ENCODE peak calls at places on chromosomes 12 and 14, in six cellular contexts. R, X, S, E, Y and D are unnamed samples.

GRCh38 chr12:17216156-17216555 is 610.2 kb upstream of the LMO3 start:
- DNase-seq in R (no peak), X (no peak), S (no peak), E (no peak), Y (no peak), D (no peak)

GRCh38 chr14:59629384-59630158 is 53.0 kb upstream of the CCDC175 start:
- DNase-seq in R (no peak), X (no peak), S (no peak), E (no peak), Y (no peak), D (no peak)

GRCh38 chr14:49220492-49220891 is 365.7 kb downstream of the RPS29 start:
- DNase-seq in R (no peak), X (no peak), S (no peak), E (no peak), Y (no peak), D (no peak)

GRCh38 chr12:96211989-96212388 is 17.8 kb downstream of the ELK3 start:
- DNase-seq in R (no peak), X (no peak), S (no peak), E (no peak), Y (no peak), D (no peak)

GRCh38 chr12:45725631-45726593 is 3.6 kb upstream of the ARID2 start:
- DNase-seq in R (peak; percentile 31), X (peak; percentile 53), S (no peak), E (peak; percentile 64), Y (no peak), D (no peak)

GRCh38 chr12:123050331-123050809 is 69.9 kb downstream of the ARL6IP4 start:
- DNase-seq in R (peak; percentile 40), X (peak; percentile 68), S (no peak), E (no peak), Y (no peak), D (peak; percentile 42)

GRCh38 chr14:96192975-96193805 is 11.4 kb upstream of the BDKRB2 start:
- DNase-seq in R (no peak), X (no peak), S (peak; percentile 32), E (no peak), Y (peak; percentile 35), D (no peak)

GRCh38 chr14:93150227-93151206 is 34.2 kb downstream of the MOAP1 start:
- DNase-seq in R (no peak), X (no peak), S (no peak), E (no peak), Y (peak; percentile 68), D (no peak)

GRCh38 chr12:40325349-40325960 is 100.7 kb downstream of the LRRK2 start:
- DNase-seq in R (peak; percentile 4), X (peak; percentile 26), S (no peak), E (peak; percentile 8), Y (no peak), D (no peak)

GRCh38 chr12:116568203-116568602 is 9.0 kb downstream of the MAP1LC3B2 start:
- DNase-seq in R (no peak), X (no peak), S (no peak), E (no peak), Y (no peak), D (no peak)

GRCh38 chr12:4580165-4580773 is 18.3 kb downstream of the DYRK4 start:
- DNase-seq in R (no peak), X (no peak), S (no peak), E (no peak), Y (no peak), D (no peak)

GRCh38 chr12:89073027-89073398 is 279.3 kb downstream of the DUSP6 start:
- DNase-seq in R (peak; percentile 65), X (peak; percentile 91), S (no peak), E (peak; percentile 72), Y (peak; percentile 36), D (no peak)

GRCh38 chr14:28596336-28596735 is 170.3 kb upstream of the FOXG1 start:
- DNase-seq in R (no peak), X (peak; percentile 66), S (no peak), E (peak; percentile 71), Y (no peak), D (no peak)

GRCh38 chr12:28127455-28127854 is 62.8 kb upstream of the CCDC91 start:
- DNase-seq in R (no peak), X (no peak), S (no peak), E (no peak), Y (no peak), D (no peak)

GRCh38 chr14:69650948-69651369 is 39.6 kb downstream of the SUSD6 start:
- DNase-seq in R (peak; percentile 32), X (no peak), S (no peak), E (no peak), Y (no peak), D (no peak)

GRCh38 chr14:69651653-69652052 is 40.3 kb downstream of the SUSD6 start:
- DNase-seq in R (no peak), X (no peak), S (no peak), E (no peak), Y (no peak), D (no peak)

GRCh38 chr14:69648480-69649414 is 37.4 kb downstream of the SUSD6 start:
- DNase-seq in R (peak; percentile 60), X (peak; percentile 60), S (no peak), E (peak; percentile 64), Y (no peak), D (no peak)

GRCh38 chr14:69654109-69654508 is 42.7 kb downstream of the SUSD6 start:
- DNase-seq in R (no peak), X (no peak), S (no peak), E (no peak), Y (no peak), D (no peak)

GRCh38 chr14:69652942-69653680 is 41.7 kb downstream of the SUSD6 start:
- DNase-seq in R (no peak), X (no peak), S (no peak), E (no peak), Y (no peak), D (no peak)
- TF ChIP-seq CTCF in R (no peak), X (no peak), S (no peak), E (no peak), Y (no peak), D (no peak)

GRCh38 chr14:100827751-100828447 is 2.0 kb downstream of the MEG3 start:
- DNase-seq in R (peak; percentile 76), X (peak; percentile 74), S (peak; percentile 90), E (peak; percentile 77), Y (peak; percentile 68), D (no peak)

GRCh38 chr14:100826371-100827139 is 637 bp downstream of the MEG3 start:
- DNase-seq in R (peak; percentile 20), X (no peak), S (no peak), E (no peak), Y (peak; percentile 31), D (no peak)

GRCh38 chr14:100828448-100828834 is 2.5 kb downstream of the MEG3 start:
- DNase-seq in R (no peak), X (no peak), S (no peak), E (no peak), Y (no peak), D (no peak)

GRCh38 chr14:100825691-100826331 is at the start of gene MEG3:
- DNase-seq in R (peak; percentile 82), X (peak; percentile 80), S (no peak), E (peak; percentile 89), Y (peak; percentile 74), D (no peak)

DNA sequence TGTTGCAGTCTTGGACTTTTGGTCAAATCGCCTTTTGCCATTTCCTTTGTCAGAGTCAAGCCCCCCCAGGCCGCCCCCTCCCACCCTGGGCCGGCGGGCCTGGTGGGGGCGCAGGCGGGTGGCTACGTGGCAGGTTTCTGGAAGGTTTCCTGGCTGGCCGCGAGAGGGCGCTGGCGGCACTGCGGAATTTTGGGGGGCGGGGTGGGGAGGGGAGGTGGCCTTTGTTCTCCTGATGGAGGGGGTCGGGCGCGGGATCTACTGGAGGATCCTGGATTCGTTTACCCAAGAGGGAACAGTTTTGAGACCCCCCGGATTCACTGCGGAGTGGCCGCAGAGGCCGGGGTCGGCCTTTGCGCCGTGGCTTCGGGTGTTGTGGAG is 1.2 kb downstream of the MEG3 start:
- DNase-seq in R (no peak), X (no peak), S (no peak), E (peak; percentile 37), Y (peak; percentile 42), D (no peak)
- TF ChIP-seq CTCF in R (peak; percentile 43), X (no peak), S (no peak), E (peak; percentile 37), Y (peak; percentile 44), D (no peak)

GRCh38 chr14:88384653-88385205 is 728 bp upstream of the SPATA7 start:
- DNase-seq in R (peak; percentile 16), X (peak; percentile 39), S (no peak), E (no peak), Y (no peak), D (no peak)

GRCh38 chr14:88380405-88380804 is 5.1 kb upstream of the SPATA7 start:
- DNase-seq in R (peak; percentile 6), X (peak; percentile 19), S (no peak), E (peak; percentile 18), Y (no peak), D (no peak)

GRCh38 chr14:88386395-88386794 is 938 bp downstream of the SPATA7 start:
- DNase-seq in R (no peak), X (peak; percentile 25), S (no peak), E (no peak), Y (no peak), D (no peak)

GRCh38 chr14:88388741-88389282 is 3.4 kb downstream of the SPATA7 start:
- DNase-seq in R (no peak), X (no peak), S (no peak), E (no peak), Y (no peak), D (no peak)

DNA sequence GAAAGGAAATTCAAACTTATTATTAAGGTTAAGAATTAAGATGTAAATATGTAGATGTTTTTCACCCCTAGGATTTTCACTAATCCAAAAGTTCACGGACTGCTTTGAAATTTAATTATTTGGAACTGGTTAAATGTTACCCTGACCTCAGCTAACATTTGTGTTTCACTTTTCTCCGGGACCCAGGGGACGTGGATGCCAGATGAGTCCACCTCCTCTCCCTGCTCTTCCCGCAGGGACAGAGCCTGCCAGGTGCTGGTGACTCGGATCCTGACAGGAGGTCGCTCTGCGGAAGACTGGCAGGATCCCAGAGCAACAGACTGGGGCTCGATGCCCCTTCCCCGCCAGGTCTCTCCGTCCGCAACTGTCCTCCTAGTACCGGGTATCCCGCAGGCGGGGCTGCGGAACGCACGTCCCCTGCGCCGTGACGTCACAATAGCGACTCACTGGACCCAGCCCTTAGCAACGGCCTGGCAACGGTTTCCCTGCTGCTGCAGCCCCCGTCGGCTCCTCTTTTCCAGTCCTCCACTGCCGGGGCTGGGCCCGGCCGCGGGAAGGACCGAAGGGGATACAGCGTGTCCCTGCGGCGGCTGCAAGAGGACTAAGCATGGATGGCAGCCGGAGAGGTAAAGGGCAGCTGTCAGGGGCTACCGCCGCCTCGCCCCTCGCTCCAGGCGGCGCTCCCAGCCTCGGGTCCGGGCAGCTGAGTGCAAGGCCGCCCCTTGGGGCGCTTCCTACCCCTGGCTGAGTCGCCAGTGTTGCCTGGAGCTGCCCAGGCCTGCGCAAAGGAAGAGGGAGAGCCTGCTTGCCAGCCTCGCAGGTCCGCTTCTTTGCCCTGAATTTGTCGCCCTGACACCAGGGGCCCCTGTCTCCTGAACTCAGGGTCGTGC is at the start of gene SPATA7:
- DNase-seq in R (peak; percentile 80), X (peak; percentile 88), S (peak; percentile 96), E (peak; percentile 88), Y (peak; percentile 97), D (peak; percentile 96)
- TF ChIP-seq CTCF in R (no peak), X (no peak), S (no peak), E (no peak), Y (no peak), D (peak; percentile 29)

DNA sequence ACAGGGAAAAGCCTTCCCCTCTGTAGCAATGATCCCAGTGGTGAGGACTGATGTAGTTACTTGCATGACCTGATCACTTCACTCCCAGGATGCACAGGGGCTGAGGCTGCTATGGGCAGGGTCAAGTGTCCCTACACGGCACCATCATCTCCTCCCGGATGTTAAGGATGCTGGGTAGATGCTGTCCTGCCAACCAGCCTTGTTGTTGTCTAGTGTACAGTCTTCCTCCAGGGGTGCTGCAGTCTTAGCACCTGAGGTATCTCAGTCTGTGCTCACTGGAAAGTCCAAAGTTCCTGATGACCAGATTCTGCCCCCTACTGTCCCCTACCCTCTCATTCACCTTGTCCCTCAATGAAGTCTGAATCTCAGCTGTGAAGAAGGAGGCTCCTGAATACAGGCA is 20.1 kb downstream of the CPM start:
- DNase-seq in R (no peak), X (no peak), S (no peak), E (no peak), Y (no peak), D (no peak)
- TF ChIP-seq CTCF in R (no peak), X (no peak), S (no peak), E (no peak), Y (no peak), D (peak; percentile 7)